ENCODE peak calls at places on chromosomes 4 and X, in eight cellular contexts. S is Peyer's patch, Y is neural crest cell, D is T-cell, Z is dermis microvascular lymphatic vessel endothelial cell, K is C1 segment of cervical spinal cord, P is progenitor cell of endocrine pancreas, T is Calu3. N is an unnamed sample.

GRCh38 chr4:173056271-173056670 is 112.3 kb upstream of the GALNT7 start:
- DNase-seq in D (no peak), P (no peak), S (no peak), Z (no peak), K (no peak), T (no peak), Y (no peak), N (no peak)

GRCh38 chr4:86250616-86251015 is 109.2 kb downstream of the MAPK10 start:
- DNase-seq in S (no peak), D (no peak), Z (no peak), T (no peak), Y (no peak), P (no peak), K (no peak), N (no peak)

GRCh38 chr4:6956087-6956433 is 46.4 kb downstream of the TBC1D14 start:
- DNase-seq in S (no peak), K (no peak), Y (no peak), T (no peak), Z (no peak), P (no peak), D (no peak), N (no peak)

GRCh38 chr4:133537882-133538281 is 388.8 kb downstream of the PCDH10 start:
- DNase-seq in P (no peak), K (no peak), T (no peak), S (no peak), Y (no peak), D (no peak), Z (no peak), N (no peak)

GRCh38 chr4:127698789-127699200 is 31.4 kb upstream of the SLC25A31 start:
- DNase-seq in K (no peak), S (no peak), P (no peak), T (no peak), Y (no peak), D (no peak), Z (peak), N (no peak)

GRCh38 chr4:131091896-131092295 is 1995.9 kb downstream of the C4orf33 start:
- DNase-seq in T (no peak), P (no peak), Z (peak), D (no peak), Y (no peak), S (no peak), K (no peak), N (no peak)

GRCh38 chr4:139454111-139454600 is at the start of gene RAB33B:
- DNase-seq in D (no peak), Z (no peak), K (no peak), T (no peak), S (no peak), P (no peak), Y (no peak), N (no peak)

GRCh38 chrX:9525511-9526248 is 60.8 kb downstream of the TBL1X start:
- DNase-seq in K (no peak), S (no peak), P (no peak), Y (peak), Z (no peak), D (no peak), T (no peak), N (no peak)

GRCh38 chrX:56248492-56248891 is 16.3 kb downstream of the KLF8 start:
- DNase-seq in P (peak), K (no peak), Z (peak), S (peak), D (peak), Y (peak), T (peak), N (no peak)

GRCh38 chr4:81482344-81482743 is 10.6 kb upstream of the RASGEF1B start:
- DNase-seq in P (no peak), Y (no peak), Z (no peak), K (no peak), S (no peak), D (no peak), T (no peak), N (no peak)

GRCh38 chr4:3436798-3437581 is 4.8 kb upstream of the HGFAC start:
- DNase-seq in Z (peak), S (no peak), P (no peak), Y (no peak), D (no peak), T (peak), K (no peak), N (no peak)

GRCh38 chrX:107146670-107147069 is 28.0 kb upstream of the RBM41 start:
- DNase-seq in D (no peak), Z (no peak), Y (no peak), T (no peak), K (no peak), P (no peak), S (no peak), N (no peak)

GRCh38 chrX:153968754-153969124 is 2.9 kb downstream of the HCFC1 start:
- DNase-seq in Z (no peak), P (no peak), K (no peak), D (peak), T (no peak), Y (no peak), S (peak), N (no peak)

GRCh38 chr4:184375027-184375426 is 99.3 kb downstream of the IRF2 start:
- DNase-seq in Y (no peak), K (no peak), D (no peak), Z (no peak), P (no peak), T (no peak), S (no peak), N (no peak)

GRCh38 chrX:39749135-39749534 is 348.6 kb downstream of the BCOR start:
- DNase-seq in Y (no peak), D (no peak), P (no peak), T (no peak), K (no peak), S (no peak), Z (no peak), N (no peak)

GRCh38 chr4:112279025-112279881 is 6.5 kb downstream of the TIFA start:
- DNase-seq in Z (no peak), P (no peak), K (no peak), S (no peak), Y (no peak), D (no peak), T (no peak), N (no peak)

GRCh38 chrX:2267890-2268289 is 232.9 kb downstream of the DHRSX start:
- DNase-seq in D (no peak), P (no peak), Y (no peak), K (no peak), T (no peak), S (no peak), Z (no peak), N (no peak)

GRCh38 chr4:42547805-42548204 is 109.1 kb downstream of the ATP8A1 start:
- DNase-seq in D (no peak), Z (no peak), Y (no peak), S (no peak), K (no peak), P (no peak), T (no peak), N (no peak)

GRCh38 chr4:124018383-124019317 is 622.1 kb downstream of the SPRY1 start:
- DNase-seq in K (no peak), P (no peak), Z (peak), T (no peak), Y (no peak), S (no peak), D (no peak), N (no peak)

N was measured in amygdala.